ENCODE peak calls at places on chromosomes 11 and 22, in four cellular contexts. One of them, this sample, is unnamed.
A peak's percentile ranks its signal among the peaks of the same experiment; 100 is the strongest.

GRCh38 chr22:17724678-17725464 is 49.4 kb downstream of the BID start:
- DNase-seq in COR-L47: no peak
- DNase-seq in NCI-H748 treated with DMSO at 0.1 percent for 48 hours: no peak
- DNase-seq in C1 segment of cervical spinal cord: no peak
- DNase-seq in this sample: peak; percentile 79

GRCh38 chr11:79045018-79045787 is 395.6 kb downstream of the TENM4 start:
- DNase-seq in COR-L47: no peak
- DNase-seq in C1 segment of cervical spinal cord: no peak
- DNase-seq in NCI-H748 treated with DMSO at 0.1 percent for 48 hours: no peak
- DNase-seq in this sample: no peak

GRCh38 chr22:29148826-29149225 is 56.9 kb upstream of the EMID1 start:
- DNase-seq in NCI-H748 treated with DMSO at 0.1 percent for 48 hours: no peak
- DNase-seq in COR-L47: no peak
- DNase-seq in C1 segment of cervical spinal cord: no peak
- DNase-seq in this sample: no peak

GRCh38 chr11:3710485-3711259 is 39.5 kb upstream of the CHRNA10 start:
- DNase-seq in C1 segment of cervical spinal cord: no peak
- DNase-seq in NCI-H748 treated with DMSO at 0.1 percent for 48 hours: no peak
- DNase-seq in COR-L47: no peak
- DNase-seq in this sample: no peak

GRCh38 chr11:101445761-101446160 is 138.0 kb downstream of the TRPC6 start:
- DNase-seq in C1 segment of cervical spinal cord: no peak
- DNase-seq in COR-L47: no peak
- DNase-seq in NCI-H748 treated with DMSO at 0.1 percent for 48 hours: no peak
- DNase-seq in this sample: no peak

GRCh38 chr11:1298695-1299492 is 10.5 kb downstream of the TOLLIP start:
- DNase-seq in C1 segment of cervical spinal cord: no peak
- DNase-seq in NCI-H748 treated with DMSO at 0.1 percent for 48 hours: no peak
- DNase-seq in COR-L47: no peak
- DNase-seq in this sample: no peak

GRCh38 chr22:48186121-48186790 is 1423.8 kb downstream of the TBC1D22A start:
- DNase-seq in COR-L47: no peak
- DNase-seq in C1 segment of cervical spinal cord: no peak
- DNase-seq in NCI-H748 treated with DMSO at 0.1 percent for 48 hours: no peak
- DNase-seq in this sample: no peak

GRCh38 chr11:68159161-68159560 is 38.0 kb upstream of the CHKA start:
- DNase-seq in COR-L47: no peak
- DNase-seq in NCI-H748 treated with DMSO at 0.1 percent for 48 hours: no peak
- DNase-seq in C1 segment of cervical spinal cord: no peak
- DNase-seq in this sample: no peak

GRCh38 chr11:68107689-68108088 is 13.5 kb downstream of the CHKA start:
- DNase-seq in C1 segment of cervical spinal cord: no peak
- DNase-seq in NCI-H748 treated with DMSO at 0.1 percent for 48 hours: no peak
- DNase-seq in COR-L47: no peak
- DNase-seq in this sample: no peak

GRCh38 chr11:11581493-11581880 is 40.3 kb downstream of the GALNT18 start:
- DNase-seq in C1 segment of cervical spinal cord: no peak
- DNase-seq in NCI-H748 treated with DMSO at 0.1 percent for 48 hours: no peak
- DNase-seq in COR-L47: no peak
- DNase-seq in this sample: no peak

GRCh38 chr22:41928416-41929157 is 2.0 kb upstream of the TNFRSF13C start:
- DNase-seq in NCI-H748 treated with DMSO at 0.1 percent for 48 hours: no peak
- DNase-seq in COR-L47: no peak
- DNase-seq in C1 segment of cervical spinal cord: no peak
- DNase-seq in this sample: no peak

This sample was measured in pons.